ENCODE peak calls at places on chromosomes 12 and 14, in ten cellular contexts. R is effector memory CD4-positive, alpha-beta T cell; Y is HAP-1; C is CD4-positive, alpha-beta memory T cell; K is AG04450; G is psoas muscle; I is Panc1; N is PC-3; Q is GM12878; X is SK-N-SH. V is an unnamed sample.

GRCh38 chr12:28050606-28051005 is 78.1 kb upstream of the PTHLH start:
- DNase-seq in R (no peak), Y (no peak), C (no peak), K (no peak), G (no peak), I (no peak), N (peak; percentile 74), Q (no peak), X (no peak), V (no peak)

GRCh38 chr12:57389033-57389432 is 41.8 kb downstream of the R3HDM2 start:
- DNase-seq in R (no peak), Y (no peak), C (no peak), K (peak; percentile 59), G (no peak), I (peak; percentile 79), N (peak; percentile 92), Q (no peak), X (no peak), V (no peak)

GRCh38 chr12:129393357-129393937 is 510.4 kb downstream of the TMEM132D start:
- DNase-seq in R (no peak), Y (no peak), C (no peak), K (no peak), G (no peak), I (no peak), N (no peak), Q (no peak), X (no peak), V (no peak)

GRCh38 chr12:5083955-5084849 is 40.5 kb downstream of the KCNA5 start:
- DNase-seq in R (no peak), Y (peak; percentile 49), C (no peak), K (no peak), G (no peak), I (peak; percentile 35), N (peak; percentile 60), Q (peak; percentile 23), X (peak; percentile 66), V (peak; percentile 18)

GRCh38 chr14:70698288-70698687 is 56.6 kb downstream of the TTC9 start:
- DNase-seq in R (no peak), Y (no peak), C (no peak), K (no peak), G (no peak), I (no peak), N (peak; percentile 87), Q (no peak), X (no peak), V (no peak)

GRCh38 chr14:96938946-96939345 is 141.8 kb downstream of the VRK1 start:
- DNase-seq in R (no peak), Y (no peak), C (no peak), K (no peak), G (no peak), I (no peak), N (no peak), Q (no peak), X (no peak), V (no peak)

GRCh38 chr14:105491366-105492006 is 440 bp downstream of the TEDC1 start:
- DNase-seq in R (peak; percentile 83), Y (peak; percentile 94), C (peak; percentile 81), K (no peak), G (peak; percentile 74), I (no peak), N (peak; percentile 77), Q (peak; percentile 58), X (peak; percentile 95), V (peak; percentile 74)

GRCh38 chr14:91294153-91294552 is 49.6 kb upstream of the GPR68 start:
- DNase-seq in R (no peak), Y (no peak), C (no peak), K (no peak), G (no peak), I (no peak), N (no peak), Q (no peak), X (no peak), V (no peak)

GRCh38 chr12:48199784-48200198 is 3.3 kb downstream of the OR10AD1 start:
- DNase-seq in R (no peak), Y (no peak), C (no peak), K (peak; percentile 43), G (no peak), I (no peak), N (peak; percentile 11), Q (no peak), X (no peak), V (no peak)

GRCh38 chr12:48197967-48198618 is 5.0 kb downstream of the OR10AD1 start:
- DNase-seq in R (peak; percentile 81), Y (peak; percentile 91), C (peak; percentile 88), K (peak; percentile 65), G (peak; percentile 98), I (peak; percentile 83), N (peak; percentile 77), Q (peak; percentile 80), X (peak; percentile 91), V (peak; percentile 86)

GRCh38 chr12:48198619-48198973 is 4.5 kb downstream of the OR10AD1 start:
- DNase-seq in R (no peak), Y (no peak), C (no peak), K (no peak), G (peak; percentile 65), I (no peak), N (no peak), Q (no peak), X (peak; percentile 50), V (no peak)

GRCh38 chr12:48197549-48197966 is 5.5 kb downstream of the OR10AD1 start:
- DNase-seq in R (no peak), Y (no peak), C (peak; percentile 52), K (no peak), G (no peak), I (peak; percentile 59), N (peak; percentile 43), Q (peak; percentile 15), X (peak; percentile 41), V (no peak)

DNA sequence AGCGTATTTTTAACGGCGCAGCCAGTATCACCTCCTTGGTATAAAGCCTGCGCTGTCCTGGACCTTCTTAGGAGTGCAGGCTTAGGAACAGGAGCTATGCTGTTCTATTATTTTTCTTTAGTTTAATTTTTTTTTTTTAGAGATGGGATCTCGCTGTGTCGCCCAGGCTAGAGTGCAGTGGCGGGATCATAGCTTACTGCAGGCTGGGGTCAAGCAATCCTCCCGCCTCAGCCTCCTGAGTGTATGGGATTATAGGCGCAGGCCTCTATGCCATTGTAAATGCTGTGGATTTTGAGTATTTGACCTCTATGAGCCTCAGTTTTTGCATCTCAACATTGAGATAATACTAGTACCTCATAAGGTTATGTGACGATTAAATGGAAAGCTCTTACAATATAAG is 4.1 kb downstream of the OR10AD1 start:
- DNase-seq in R (no peak), Y (no peak), C (no peak), K (no peak), G (no peak), I (no peak), N (no peak), Q (no peak), X (no peak), V (no peak)
- H3K4me3 ChIP-seq in R (peak overlapping the region; percentile 91), Y (no peak overlapping the region), C (peak overlapping the region; percentile 87), K (peak overlapping the region; percentile 75), G (peak overlapping the region; percentile 74), I (peak overlapping the region; percentile 93), N (peak overlapping the region; percentile 63), Q (peak overlapping the region; percentile 86), X (peak overlapping the region; percentile 83), V (peak overlapping the region; percentile 98)

GRCh38 chr12:133233006-133233405 is 2.7 kb downstream of the ANHX start:
- DNase-seq in R (no peak), Y (no peak), C (no peak), K (no peak), G (no peak), I (no peak), N (no peak), Q (no peak), X (no peak), V (no peak)

GRCh38 chr12:133234971-133235370 is 706 bp downstream of the ANHX start:
- DNase-seq in R (no peak), Y (no peak), C (no peak), K (no peak), G (no peak), I (no peak), N (no peak), Q (no peak), X (peak; percentile 9), V (no peak)

GRCh38 chr12:133227281-133227852 is 8.3 kb downstream of the ANHX start:
- DNase-seq in R (no peak), Y (no peak), C (no peak), K (no peak), G (no peak), I (no peak), N (no peak), Q (no peak), X (no peak), V (no peak)

GRCh38 chr12:133233993-133234564 is 1.6 kb downstream of the ANHX start:
- DNase-seq in R (no peak), Y (no peak), C (no peak), K (no peak), G (no peak), I (no peak), N (no peak), Q (no peak), X (no peak), V (no peak)

GRCh38 chr12:133231001-133231400 is 4.7 kb downstream of the ANHX start:
- DNase-seq in R (no peak), Y (no peak), C (no peak), K (no peak), G (no peak), I (no peak), N (no peak), Q (no peak), X (no peak), V (no peak)
- H3K9me3 ChIP-seq in R (no peaks in the 10 kb centered on the region), Y (peaks cover 3% of the 10 kb centered on the region), C (peaks cover 5% of the 10 kb centered on the region), K (peaks cover 94% of the 10 kb centered on the region), G (no peaks in the 10 kb centered on the region), I (no peaks in the 10 kb centered on the region), N (no peaks in the 10 kb centered on the region), Q (no peaks in the 10 kb centered on the region), X (no peaks in the 10 kb centered on the region), V (peaks cover 55% of the 10 kb centered on the region)

GRCh38 chr12:123101467-123102004 is 49.4 kb downstream of the PITPNM2 start:
- DNase-seq in R (no peak), Y (no peak), C (no peak), K (no peak), G (no peak), I (no peak), N (no peak), Q (no peak), X (no peak), V (no peak)

GRCh38 chr12:123100882-123101281 is 50.0 kb downstream of the PITPNM2 start:
- DNase-seq in R (no peak), Y (no peak), C (no peak), K (no peak), G (no peak), I (no peak), N (no peak), Q (no peak), X (no peak), V (no peak)

GRCh38 chr12:123104809-123105208 is 46.1 kb downstream of the PITPNM2 start:
- DNase-seq in R (no peak), Y (no peak), C (no peak), K (no peak), G (no peak), I (no peak), N (no peak), Q (no peak), X (no peak), V (no peak)

GRCh38 chr12:123102781-123103503 is 47.9 kb downstream of the PITPNM2 start:
- DNase-seq in R (no peak), Y (no peak), C (no peak), K (no peak), G (no peak), I (no peak), N (peak; percentile 87), Q (no peak), X (no peak), V (no peak)

GRCh38 chr12:123102381-123102780 is 48.5 kb downstream of the PITPNM2 start:
- DNase-seq in R (no peak), Y (no peak), C (no peak), K (no peak), G (no peak), I (no peak), N (no peak), Q (no peak), X (no peak), V (no peak)
- H3K4me3 ChIP-seq in R (no peak overlapping the region), Y (no peak overlapping the region), C (no peak overlapping the region), K (no peak overlapping the region), G (no peak overlapping the region), I (no peak overlapping the region), N (no peak overlapping the region), Q (no peak overlapping the region), X (no peak overlapping the region), V (no peak overlapping the region)

GRCh38 chr14:66575939-66576338 is 68.0 kb downstream of the GPHN start:
- DNase-seq in R (no peak), Y (no peak), C (no peak), K (no peak), G (no peak), I (no peak), N (no peak), Q (no peak), X (no peak), V (no peak)
- H3K9me3 ChIP-seq in R (no peaks in the 10 kb centered on the region), Y (peaks cover 9% of the 10 kb centered on the region), C (peaks cover 12% of the 10 kb centered on the region), K (peaks cover 7% of the 10 kb centered on the region), G (peaks cover 29% of the 10 kb centered on the region), I (peaks cover 19% of the 10 kb centered on the region), N (peaks cover 10% of the 10 kb centered on the region), Q (peaks cover 32% of the 10 kb centered on the region), X (peaks cover 2% of the 10 kb centered on the region), V (peaks cover 31% of the 10 kb centered on the region)

V was measured in CD4-positive, CD25-positive, alpha-beta regulatory T cell.